ENCODE peak calls at places on chromosomes 7 and 10, in seven cellular contexts. X, W, G, M, P, Y and T are unnamed samples.

GRCh38 chr7:47454961-47455871 is 126.7 kb downstream of the TNS3 start:
- DNase-seq in Y (no peak), M (no peak), G (no peak), W (no peak), P (no peak), X (no peak), T (no peak)

GRCh38 chr7:151987748-151988529 is 31.7 kb downstream of the GALNTL5 start:
- DNase-seq in W (no peak), G (no peak), X (no peak), Y (no peak), P (no peak), M (no peak), T (no peak)

GRCh38 chr7:132041108-132041507 is 484.7 kb upstream of the PODXL start:
- DNase-seq in W (no peak), G (no peak), Y (no peak), P (no peak), M (no peak), X (no peak), T (no peak)

GRCh38 chr7:130393095-130393494 is 12.8 kb downstream of the CPA1 start:
- DNase-seq in X (no peak), P (no peak), Y (no peak), W (no peak), M (no peak), G (no peak), T (no peak)

GRCh38 chr7:16025696-16026095 is 339.2 kb upstream of the MEOX2 start:
- DNase-seq in W (no peak), Y (no peak), M (no peak), X (no peak), G (no peak), P (no peak), T (no peak)

GRCh38 chr10:132697568-132698200 is 88.3 kb downstream of the NKX6-2 start:
- DNase-seq in M (no peak), P (no peak), Y (peak), X (no peak), W (peak), G (no peak), T (no peak)

GRCh38 chr7:17266559-17266958 is 31.9 kb upstream of the AHR start:
- DNase-seq in W (no peak), Y (no peak), M (no peak), G (no peak), X (no peak), P (no peak), T (no peak)

GRCh38 chr7:691361-692045 is 35.0 kb upstream of the DNAAF5 start:
- DNase-seq in P (no peak), X (no peak), M (no peak), Y (peak), G (no peak), W (peak), T (no peak)

GRCh38 chr7:143181349-143181748 is 1.9 kb upstream of the TAS2R39 start:
- DNase-seq in Y (no peak), M (no peak), W (no peak), X (no peak), G (no peak), P (no peak), T (peak)

GRCh38 chr7:155862516-155863257 is 50.4 kb upstream of the SHH start:
- DNase-seq in P (peak), X (no peak), G (no peak), Y (peak), W (peak), M (peak), T (no peak)

GRCh38 chr7:47978790-47979144 is 648 bp downstream of the HUS1 start:
- DNase-seq in G (no peak), W (no peak), X (no peak), Y (no peak), M (no peak), P (no peak), T (no peak)

GRCh38 chr10:131729938-131730660 is 170.7 kb upstream of the PPP2R2D start:
- DNase-seq in P (no peak), M (peak), G (no peak), W (peak), X (no peak), Y (peak), T (no peak)

GRCh38 chr10:32161586-32161985 is 105.4 kb upstream of the KIF5B start:
- DNase-seq in G (no peak), X (no peak), Y (no peak), P (no peak), M (no peak), W (no peak), T (no peak)

GRCh38 chr10:37856881-37857286 is 526 bp downstream of the ZNF248 start:
- DNase-seq in X (no peak), M (no peak), Y (peak), G (peak), W (peak), P (peak), T (no peak)